ENCODE peak calls at places on chromosomes 4 and X, in five cellular contexts. One of them, this sample, is unnamed. For H3K79me1, the result is how much of the 10 kb centered on the place peaks cover.

GRCh38 chr4:15901996-15902395 is 36.5 kb downstream of the FGFBP1 start:
- DNase-seq in H1: no peak
- DNase-seq in mesendoderm: no peak
- DNase-seq in IMR-90: no peak
- DNase-seq in neuronal stem cell: no peak
- DNase-seq in this sample: no peak

GRCh38 chr4:185311113-185311888 is 84.4 kb downstream of the LRP2BP start:
- DNase-seq in mesendoderm: no peak
- DNase-seq in H1: no peak
- DNase-seq in IMR-90: no peak
- DNase-seq in neuronal stem cell: no peak
- DNase-seq in this sample: no peak

GRCh38 chr4:109184421-109184956 is 118.0 kb downstream of the COL25A1 start:
- DNase-seq in neuronal stem cell: no peak
- DNase-seq in H1: no peak
- DNase-seq in IMR-90: no peak
- DNase-seq in mesendoderm: peak
- DNase-seq in this sample: peak

GRCh38 chr4:108988514-108989195 is 225.8 kb upstream of the ETNPPL start:
- DNase-seq in mesendoderm: no peak
- DNase-seq in IMR-90: peak
- DNase-seq in H1: no peak
- DNase-seq in neuronal stem cell: no peak
- DNase-seq in this sample: peak

GRCh38 chr4:40552536-40552935 is 77.1 kb downstream of the RBM47 start:
- DNase-seq in neuronal stem cell: no peak
- DNase-seq in IMR-90: no peak
- DNase-seq in H1: no peak
- DNase-seq in mesendoderm: peak
- DNase-seq in this sample: no peak

GRCh38 chr4:69718376-69719293 is 41.8 kb downstream of the SULT1B1 start:
- DNase-seq in IMR-90: peak
- DNase-seq in mesendoderm: no peak
- DNase-seq in H1: no peak
- DNase-seq in neuronal stem cell: no peak
- DNase-seq in this sample: peak

GRCh38 chr4:3477750-3478430 is 14.8 kb downstream of the DOK7 start:
- DNase-seq in mesendoderm: peak
- DNase-seq in IMR-90: no peak
- DNase-seq in neuronal stem cell: no peak
- DNase-seq in H1: no peak
- DNase-seq in this sample: no peak

GRCh38 chrX:66632473-66632872 is 6.4 kb downstream of the EDA2R start:
- DNase-seq in neuronal stem cell: no peak
- DNase-seq in mesendoderm: no peak
- DNase-seq in IMR-90: peak
- DNase-seq in H1: no peak
- DNase-seq in this sample: no peak

GRCh38 chrX:155893513-155893912 is 12.4 kb downstream of the VAMP7 start:
- DNase-seq in H1: no peak
- DNase-seq in mesendoderm: no peak
- DNase-seq in neuronal stem cell: no peak
- DNase-seq in IMR-90: no peak
- DNase-seq in this sample: no peak

GRCh38 chr4:94732358-94732698 is 25.4 kb upstream of the BMPR1B start:
- DNase-seq in IMR-90: no peak
- DNase-seq in mesendoderm: no peak
- DNase-seq in H1: no peak
- DNase-seq in neuronal stem cell: no peak
- DNase-seq in this sample: no peak

GRCh38 chrX:77785400-77785745 is 643 bp downstream of the ATRX start:
- DNase-seq in IMR-90: peak
- DNase-seq in neuronal stem cell: peak
- DNase-seq in mesendoderm: peak
- DNase-seq in H1: no peak
- DNase-seq in this sample: peak

GRCh38 chr4:108303488-108304177 is 134.9 kb upstream of the LEF1 start:
- DNase-seq in H1: no peak
- DNase-seq in IMR-90: peak
- DNase-seq in neuronal stem cell: no peak
- DNase-seq in mesendoderm: peak
- DNase-seq in this sample: peak

GRCh38 chr4:184416913-184417734 is 57.2 kb downstream of the IRF2 start:
- DNase-seq in H1: no peak
- DNase-seq in mesendoderm: no peak
- DNase-seq in neuronal stem cell: no peak
- DNase-seq in IMR-90: peak
- DNase-seq in this sample: peak

GRCh38 chr4:26558166-26558895 is 25.6 kb upstream of the TBC1D19 start:
- DNase-seq in H1: no peak
- DNase-seq in neuronal stem cell: no peak
- DNase-seq in mesendoderm: no peak
- DNase-seq in IMR-90: no peak
- DNase-seq in this sample: no peak

GRCh38 chr4:87038837-87039715 is 104.3 kb downstream of the AFF1 start:
- DNase-seq in neuronal stem cell: peak
- DNase-seq in mesendoderm: peak
- DNase-seq in IMR-90: peak
- DNase-seq in H1: peak
- DNase-seq in this sample: peak

GRCh38 chr4:184529283-184529682 is 54.9 kb upstream of the IRF2 start:
- DNase-seq in mesendoderm: peak
- DNase-seq in IMR-90: no peak
- DNase-seq in neuronal stem cell: no peak
- DNase-seq in H1: no peak
- DNase-seq in this sample: no peak

GRCh38 chr4:173525118-173526033 is 4.7 kb downstream of the HAND2 start:
- DNase-seq in H1: peak
- DNase-seq in neuronal stem cell: no peak
- DNase-seq in mesendoderm: peak
- DNase-seq in IMR-90: no peak
- DNase-seq in this sample: peak
- H3K79me1 ChIP-seq in H1: under half
- H3K79me1 ChIP-seq in neuronal stem cell: under half
- H3K79me1 ChIP-seq in mesendoderm: under half
- H3K79me1 ChIP-seq in IMR-90: under half
- H3K79me1 ChIP-seq in this sample: under half

GRCh38 chr4:167550021-167550420 is 315.7 kb upstream of the SPOCK3 start:
- DNase-seq in IMR-90: no peak
- DNase-seq in neuronal stem cell: no peak
- DNase-seq in H1: no peak
- DNase-seq in mesendoderm: peak
- DNase-seq in this sample: no peak
- H3K4me3 ChIP-seq in IMR-90: no peak
- H3K4me3 ChIP-seq in neuronal stem cell: no peak
- H3K4me3 ChIP-seq in H1: no peak
- H3K4me3 ChIP-seq in mesendoderm: no peak
- H3K4me3 ChIP-seq in this sample: no peak

DNA sequence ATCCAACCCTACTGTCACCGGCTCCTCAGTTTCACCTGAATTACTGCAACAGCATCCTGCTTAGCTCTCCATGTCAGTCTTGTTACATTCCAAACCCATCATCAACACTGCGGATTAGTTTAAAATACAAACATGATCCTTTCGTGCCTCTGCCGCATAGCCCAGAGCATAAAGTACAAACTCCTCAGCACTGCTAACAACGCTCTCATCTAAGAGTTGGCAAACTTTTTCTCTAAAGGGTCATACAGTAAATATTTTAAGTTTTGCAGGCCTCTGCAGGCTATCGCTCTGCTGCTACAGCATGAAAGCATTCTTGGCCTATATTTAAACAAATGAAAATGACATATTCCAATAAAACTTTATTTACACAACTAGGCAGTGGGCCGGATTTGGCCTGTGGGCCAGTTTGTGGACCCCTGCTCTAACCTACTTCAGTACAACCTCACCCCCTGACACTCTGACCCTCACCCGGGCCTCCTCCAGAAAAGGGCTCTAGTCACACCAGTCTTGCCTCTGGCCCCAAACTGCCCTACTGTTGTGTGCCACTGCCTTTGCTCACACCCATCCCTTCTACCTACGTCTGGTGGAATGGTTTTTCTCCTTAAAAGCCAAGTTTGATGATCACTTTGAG is 7.2 kb downstream of the STX18 start:
- DNase-seq in mesendoderm: no peak
- DNase-seq in neuronal stem cell: no peak
- DNase-seq in H1: no peak
- DNase-seq in IMR-90: no peak
- DNase-seq in this sample: no peak
- H2BK15ac ChIP-seq in mesendoderm: no peak
- H2BK15ac ChIP-seq in neuronal stem cell: no peak
- H2BK15ac ChIP-seq in H1: no peak
- H2BK15ac ChIP-seq in IMR-90: no peak
- H2BK15ac ChIP-seq in this sample: no peak

DNA sequence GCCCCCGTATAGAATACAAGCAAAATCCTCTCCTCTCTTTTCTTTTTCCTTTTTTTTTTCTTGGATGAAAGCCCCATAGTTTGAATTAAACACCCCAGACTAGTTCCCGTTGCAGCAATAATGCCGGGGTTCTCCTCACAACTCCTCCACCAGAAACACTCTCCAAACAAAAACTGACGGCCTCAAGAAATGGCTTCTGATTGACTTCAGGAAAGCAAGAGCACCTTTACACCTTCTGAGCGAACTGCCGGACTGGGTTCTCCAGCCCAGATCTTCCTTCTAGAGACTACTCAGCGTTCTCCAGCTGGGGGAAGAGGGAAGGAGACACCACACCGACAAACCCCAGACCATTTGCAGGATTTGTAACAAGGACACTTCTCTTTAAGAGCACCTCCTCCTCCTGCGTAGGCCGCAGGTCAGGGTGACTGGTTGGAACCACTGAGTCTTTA is 4.0 kb downstream of the HAND2 start:
- DNase-seq in IMR-90: no peak
- DNase-seq in mesendoderm: peak
- DNase-seq in neuronal stem cell: no peak
- DNase-seq in H1: no peak
- DNase-seq in this sample: peak
- H3K79me1 ChIP-seq in IMR-90: under half
- H3K79me1 ChIP-seq in mesendoderm: under half
- H3K79me1 ChIP-seq in neuronal stem cell: under half
- H3K79me1 ChIP-seq in H1: under half
- H3K79me1 ChIP-seq in this sample: under half

DNA sequence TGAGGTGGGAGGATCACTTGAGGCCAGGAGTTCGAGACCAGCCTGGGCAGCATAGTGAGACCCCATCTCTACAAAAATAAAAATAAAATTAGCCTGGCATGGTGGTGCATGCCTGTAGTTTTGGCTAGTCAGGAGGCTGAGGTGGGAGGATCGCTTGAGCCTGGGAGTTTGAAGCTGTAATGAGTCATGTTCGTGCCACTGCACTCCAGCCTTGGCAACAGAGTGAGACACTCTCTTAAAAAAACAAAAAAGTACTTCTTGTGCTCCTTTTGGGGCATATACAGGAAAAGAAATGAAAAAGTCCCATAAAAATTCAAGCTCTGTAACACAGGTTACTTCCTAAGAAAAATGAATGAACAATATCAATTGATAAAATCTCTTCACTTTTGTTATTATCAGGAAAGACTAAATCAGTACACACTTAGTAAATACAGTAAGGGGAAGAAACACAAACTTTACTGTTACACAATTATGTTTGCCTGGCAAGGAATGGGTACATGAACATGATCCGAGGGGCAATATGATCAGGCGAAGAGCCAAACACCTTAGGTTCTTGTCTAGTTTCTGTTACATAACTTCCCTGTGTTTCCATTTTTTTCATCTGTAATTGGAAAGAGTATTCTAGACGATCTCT is 46.9 kb downstream of the CCDC158 start:
- DNase-seq in IMR-90: no peak
- DNase-seq in H1: no peak
- DNase-seq in mesendoderm: no peak
- DNase-seq in neuronal stem cell: no peak
- DNase-seq in this sample: no peak
- H3K4me3 ChIP-seq in IMR-90: no peak
- H3K4me3 ChIP-seq in H1: no peak
- H3K4me3 ChIP-seq in mesendoderm: no peak
- H3K4me3 ChIP-seq in neuronal stem cell: no peak
- H3K4me3 ChIP-seq in this sample: no peak

DNA sequence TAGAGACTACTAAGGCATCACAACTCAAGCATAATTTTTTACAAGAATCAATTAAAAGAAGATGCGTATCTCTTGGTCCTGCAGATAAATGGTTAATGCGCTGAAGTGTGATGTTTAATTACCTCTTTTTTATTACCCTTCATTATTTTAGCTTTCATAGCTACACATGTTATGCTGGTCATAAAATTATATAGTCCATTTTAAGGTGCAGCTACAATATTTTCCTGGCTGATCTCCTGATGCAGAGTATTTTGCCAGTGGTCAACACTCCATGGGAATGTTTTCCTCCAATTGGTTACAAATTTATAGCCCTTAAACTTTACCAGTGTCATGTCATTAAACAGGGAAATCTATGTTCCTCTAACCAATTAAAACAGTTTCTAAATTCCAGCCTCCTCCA is 1617.2 kb downstream of the PCDH7 start:
- DNase-seq in mesendoderm: no peak
- DNase-seq in H1: no peak
- DNase-seq in IMR-90: no peak
- DNase-seq in neuronal stem cell: no peak
- DNase-seq in this sample: no peak
- H2BK15ac ChIP-seq in mesendoderm: no peak
- H2BK15ac ChIP-seq in H1: no peak
- H2BK15ac ChIP-seq in IMR-90: no peak
- H2BK15ac ChIP-seq in neuronal stem cell: no peak
- H2BK15ac ChIP-seq in this sample: no peak

GRCh38 chr4:7524064-7524682 is 89.4 kb upstream of the PSAPL1 start:
- DNase-seq in neuronal stem cell: no peak
- DNase-seq in H1: no peak
- DNase-seq in mesendoderm: no peak
- DNase-seq in IMR-90: no peak
- DNase-seq in this sample: no peak
- H3K79me1 ChIP-seq in neuronal stem cell: under half
- H3K79me1 ChIP-seq in H1: under half
- H3K79me1 ChIP-seq in mesendoderm: under half
- H3K79me1 ChIP-seq in IMR-90: under half
- H3K79me1 ChIP-seq in this sample: under half

GRCh38 chrX:13093489-13094140 is 49.2 kb upstream of the FAM9C start:
- DNase-seq in mesendoderm: no peak
- DNase-seq in H1: no peak
- DNase-seq in IMR-90: no peak
- DNase-seq in neuronal stem cell: no peak
- DNase-seq in this sample: no peak
- H3K4me3 ChIP-seq in mesendoderm: no peak
- H3K4me3 ChIP-seq in H1: no peak
- H3K4me3 ChIP-seq in IMR-90: no peak
- H3K4me3 ChIP-seq in neuronal stem cell: no peak
- H3K4me3 ChIP-seq in this sample: no peak

DNA sequence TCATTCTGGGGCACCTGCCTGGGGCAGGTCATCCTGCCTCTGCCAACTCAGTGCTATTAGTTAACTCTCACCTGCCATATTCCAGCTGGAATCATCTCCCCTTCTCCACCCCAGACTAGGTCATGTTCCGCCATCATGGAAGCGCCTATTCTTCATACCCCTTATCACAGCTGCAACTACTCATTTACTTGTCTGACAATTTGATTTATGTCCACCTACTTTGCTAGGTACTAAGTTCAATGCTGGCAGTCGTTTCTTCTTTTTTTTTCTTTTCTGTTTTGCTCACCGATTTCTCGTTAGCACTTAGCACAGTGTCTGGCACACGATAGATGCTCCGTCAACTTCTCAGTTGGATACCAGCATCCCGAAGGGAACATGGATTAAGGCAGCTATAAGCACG is 1.1 kb upstream of the FMR1 start:
- DNase-seq in neuronal stem cell: no peak
- DNase-seq in H1: no peak
- DNase-seq in mesendoderm: no peak
- DNase-seq in IMR-90: no peak
- DNase-seq in this sample: no peak
- H2BK15ac ChIP-seq in neuronal stem cell: no peak
- H2BK15ac ChIP-seq in H1: no peak
- H2BK15ac ChIP-seq in mesendoderm: no peak
- H2BK15ac ChIP-seq in IMR-90: no peak
- H2BK15ac ChIP-seq in this sample: no peak

This sample was measured in mesenchymal stem cell.